ENCODE peak calls at places on chromosomes 5 and 9, in nine cellular contexts. Z, X, K, E, R, J, V, C and A are unnamed samples.

GRCh38 chr5:127697894-127698600 is 5.1 kb upstream of the CCDC192 start:
- DNase-seq in J (no peak), V (no peak), Z (no peak), K (peak; percentile 73), E (no peak), R (no peak), C (no peak), X (no peak), A (peak; percentile 62)

GRCh38 chr9:126528111-126528510 is 85.6 kb upstream of the LMX1B start:
- DNase-seq in C (no peak), K (no peak), Z (no peak), V (no peak), E (no peak), X (no peak), R (no peak), J (no peak), A (peak; percentile 18)

GRCh38 chr9:99287641-99288040 is 65.6 kb downstream of the SEC61B start:
- DNase-seq in Z (no peak), V (no peak), E (no peak), J (no peak), X (no peak), K (no peak), C (no peak), R (no peak), A (no peak)

GRCh38 chr9:14306672-14307646 is 7.0 kb downstream of the NFIB start:
- DNase-seq in J (no peak), C (peak; percentile 62), K (no peak), V (no peak), X (no peak), R (no peak), Z (no peak), E (no peak), A (no peak)

GRCh38 chr5:10555134-10555733 is 8.6 kb upstream of the ANKRD33B start:
- DNase-seq in V (peak; percentile 84), R (no peak), E (no peak), K (peak; percentile 94), X (no peak), J (no peak), C (no peak), Z (no peak), A (peak; percentile 67)

GRCh38 chr9:83271665-83272071 is 208.7 kb upstream of the RASEF start:
- DNase-seq in Z (no peak), J (no peak), C (no peak), R (no peak), K (no peak), E (no peak), V (no peak), X (no peak), A (no peak)

GRCh38 chr5:16593013-16593412 is 23.8 kb downstream of the RETREG1 start:
- DNase-seq in K (no peak), E (no peak), V (peak; percentile 45), R (no peak), X (no peak), J (no peak), C (no peak), Z (no peak), A (peak; percentile 52)

GRCh38 chr9:32378496-32378895 is 5.9 kb upstream of the ACO1 start:
- DNase-seq in Z (no peak), C (peak; percentile 89), R (peak; percentile 21), E (peak; percentile 45), X (no peak), K (peak; percentile 80), J (peak; percentile 68), V (peak; percentile 73), A (peak; percentile 79)